ENCODE peak calls at places on chromosomes 13 and 19, in ten cellular contexts. One of them, this sample, is unnamed. For H3K27me3, the result is how much of the 10 kb centered on the place peaks cover.

GRCh38 chr19:55341191-55342043 is 1.7 kb downstream of the KMT5C start:
- DNase-seq in brain microvascular endothelial cell: peak
- DNase-seq in neuronal stem cell: peak
- DNase-seq in tibial artery: peak
- DNase-seq in body of pancreas: peak
- DNase-seq in transverse colon: peak
- DNase-seq in uterus: peak
- DNase-seq in psoas muscle: peak
- DNase-seq in CD4-positive, alpha-beta T cell: peak
- DNase-seq in fibroblast of lung: peak
- DNase-seq in this sample: peak

GRCh38 chr13:111645198-111645597 is 324.8 kb downstream of the TEX29 start:
- DNase-seq in fibroblast of lung: no peak
- DNase-seq in psoas muscle: no peak
- DNase-seq in tibial artery: no peak
- DNase-seq in uterus: no peak
- DNase-seq in body of pancreas: no peak
- DNase-seq in transverse colon: no peak
- DNase-seq in brain microvascular endothelial cell: no peak
- DNase-seq in neuronal stem cell: no peak
- DNase-seq in CD4-positive, alpha-beta T cell: no peak
- DNase-seq in this sample: no peak

GRCh38 chr13:30963794-30964193 is 31.3 kb downstream of the TEX26 start:
- DNase-seq in neuronal stem cell: no peak
- DNase-seq in body of pancreas: peak
- DNase-seq in CD4-positive, alpha-beta T cell: no peak
- DNase-seq in uterus: no peak
- DNase-seq in transverse colon: peak
- DNase-seq in brain microvascular endothelial cell: peak
- DNase-seq in fibroblast of lung: peak
- DNase-seq in psoas muscle: no peak
- DNase-seq in tibial artery: no peak
- DNase-seq in this sample: peak

GRCh38 chr13:104571161-104571889 is 1505.1 kb upstream of the SLC10A2 start:
- DNase-seq in tibial artery: peak
- DNase-seq in neuronal stem cell: peak
- DNase-seq in fibroblast of lung: peak
- DNase-seq in brain microvascular endothelial cell: peak
- DNase-seq in CD4-positive, alpha-beta T cell: no peak
- DNase-seq in uterus: peak
- DNase-seq in transverse colon: peak
- DNase-seq in body of pancreas: peak
- DNase-seq in psoas muscle: peak
- DNase-seq in this sample: peak

GRCh38 chr19:52028027-52028779 is at the start of gene ZNF614:
- DNase-seq in transverse colon: peak
- DNase-seq in neuronal stem cell: peak
- DNase-seq in brain microvascular endothelial cell: peak
- DNase-seq in tibial artery: peak
- DNase-seq in psoas muscle: peak
- DNase-seq in CD4-positive, alpha-beta T cell: peak
- DNase-seq in body of pancreas: peak
- DNase-seq in fibroblast of lung: peak
- DNase-seq in uterus: peak
- DNase-seq in this sample: peak

GRCh38 chr19:35219008-35219407 is 9.5 kb downstream of the FAM187B start:
- DNase-seq in fibroblast of lung: no peak
- DNase-seq in body of pancreas: no peak
- DNase-seq in transverse colon: no peak
- DNase-seq in uterus: no peak
- DNase-seq in tibial artery: no peak
- DNase-seq in brain microvascular endothelial cell: no peak
- DNase-seq in CD4-positive, alpha-beta T cell: no peak
- DNase-seq in neuronal stem cell: no peak
- DNase-seq in psoas muscle: no peak
- DNase-seq in this sample: no peak

GRCh38 chr13:94382520-94382919 is 97.0 kb downstream of the DCT start:
- DNase-seq in body of pancreas: no peak
- DNase-seq in transverse colon: no peak
- DNase-seq in fibroblast of lung: no peak
- DNase-seq in psoas muscle: no peak
- DNase-seq in tibial artery: no peak
- DNase-seq in brain microvascular endothelial cell: no peak
- DNase-seq in CD4-positive, alpha-beta T cell: no peak
- DNase-seq in neuronal stem cell: no peak
- DNase-seq in uterus: no peak
- DNase-seq in this sample: no peak

GRCh38 chr13:27659466-27659865 is 37.8 kb downstream of the POLR1D start:
- DNase-seq in neuronal stem cell: no peak
- DNase-seq in fibroblast of lung: no peak
- DNase-seq in brain microvascular endothelial cell: no peak
- DNase-seq in tibial artery: no peak
- DNase-seq in uterus: no peak
- DNase-seq in body of pancreas: no peak
- DNase-seq in transverse colon: no peak
- DNase-seq in psoas muscle: no peak
- DNase-seq in CD4-positive, alpha-beta T cell: no peak
- DNase-seq in this sample: no peak

GRCh38 chr19:5083547-5083965 is 114.6 kb downstream of the KDM4B start:
- DNase-seq in body of pancreas: no peak
- DNase-seq in neuronal stem cell: no peak
- DNase-seq in tibial artery: peak
- DNase-seq in brain microvascular endothelial cell: peak
- DNase-seq in psoas muscle: peak
- DNase-seq in transverse colon: no peak
- DNase-seq in CD4-positive, alpha-beta T cell: no peak
- DNase-seq in fibroblast of lung: no peak
- DNase-seq in uterus: peak
- DNase-seq in this sample: peak

GRCh38 chr19:51799998-51800848 is 5.3 kb downstream of the FPR3 start:
- DNase-seq in body of pancreas: peak
- DNase-seq in tibial artery: peak
- DNase-seq in transverse colon: no peak
- DNase-seq in uterus: peak
- DNase-seq in neuronal stem cell: no peak
- DNase-seq in brain microvascular endothelial cell: peak
- DNase-seq in fibroblast of lung: peak
- DNase-seq in CD4-positive, alpha-beta T cell: no peak
- DNase-seq in psoas muscle: no peak
- DNase-seq in this sample: no peak

GRCh38 chr19:19064098-19064722 is 416 bp downstream of the SLC25A42 start:
- DNase-seq in fibroblast of lung: no peak
- DNase-seq in tibial artery: peak
- DNase-seq in CD4-positive, alpha-beta T cell: no peak
- DNase-seq in neuronal stem cell: no peak
- DNase-seq in transverse colon: peak
- DNase-seq in body of pancreas: no peak
- DNase-seq in psoas muscle: no peak
- DNase-seq in brain microvascular endothelial cell: no peak
- DNase-seq in uterus: no peak
- DNase-seq in this sample: no peak

GRCh38 chr13:107765724-107766436 is 449.5 kb downstream of the LIG4 start:
- DNase-seq in body of pancreas: no peak
- DNase-seq in transverse colon: no peak
- DNase-seq in psoas muscle: no peak
- DNase-seq in neuronal stem cell: no peak
- DNase-seq in tibial artery: no peak
- DNase-seq in brain microvascular endothelial cell: no peak
- DNase-seq in fibroblast of lung: no peak
- DNase-seq in uterus: no peak
- DNase-seq in CD4-positive, alpha-beta T cell: no peak
- DNase-seq in this sample: no peak

GRCh38 chr19:33621065-33621785 is 528 bp upstream of the CHST8 start:
- DNase-seq in tibial artery: no peak
- DNase-seq in CD4-positive, alpha-beta T cell: no peak
- DNase-seq in transverse colon: no peak
- DNase-seq in uterus: no peak
- DNase-seq in body of pancreas: no peak
- DNase-seq in fibroblast of lung: no peak
- DNase-seq in psoas muscle: no peak
- DNase-seq in neuronal stem cell: no peak
- DNase-seq in brain microvascular endothelial cell: no peak
- DNase-seq in this sample: no peak

GRCh38 chr13:22800726-22801401 is 379.9 kb upstream of the SGCG start:
- DNase-seq in transverse colon: peak
- DNase-seq in body of pancreas: no peak
- DNase-seq in CD4-positive, alpha-beta T cell: no peak
- DNase-seq in uterus: no peak
- DNase-seq in brain microvascular endothelial cell: no peak
- DNase-seq in fibroblast of lung: peak
- DNase-seq in neuronal stem cell: no peak
- DNase-seq in tibial artery: peak
- DNase-seq in psoas muscle: no peak
- DNase-seq in this sample: no peak

GRCh38 chr13:112773601-112774447 is 84.0 kb downstream of the ATP11A start:
- DNase-seq in fibroblast of lung: no peak
- DNase-seq in transverse colon: no peak
- DNase-seq in tibial artery: no peak
- DNase-seq in neuronal stem cell: no peak
- DNase-seq in uterus: no peak
- DNase-seq in brain microvascular endothelial cell: no peak
- DNase-seq in body of pancreas: no peak
- DNase-seq in CD4-positive, alpha-beta T cell: no peak
- DNase-seq in psoas muscle: no peak
- DNase-seq in this sample: no peak

GRCh38 chr19:36497001-36497400 is 7.6 kb upstream of the ZNF566 start:
- DNase-seq in fibroblast of lung: no peak
- DNase-seq in body of pancreas: no peak
- DNase-seq in neuronal stem cell: no peak
- DNase-seq in brain microvascular endothelial cell: no peak
- DNase-seq in psoas muscle: no peak
- DNase-seq in CD4-positive, alpha-beta T cell: no peak
- DNase-seq in tibial artery: no peak
- DNase-seq in uterus: no peak
- DNase-seq in transverse colon: no peak
- DNase-seq in this sample: no peak

GRCh38 chr13:31920301-31920818 is 111.2 kb upstream of the FRY start:
- DNase-seq in uterus: no peak
- DNase-seq in CD4-positive, alpha-beta T cell: no peak
- DNase-seq in transverse colon: no peak
- DNase-seq in tibial artery: no peak
- DNase-seq in brain microvascular endothelial cell: no peak
- DNase-seq in psoas muscle: no peak
- DNase-seq in neuronal stem cell: no peak
- DNase-seq in body of pancreas: no peak
- DNase-seq in fibroblast of lung: peak
- DNase-seq in this sample: no peak

GRCh38 chr19:1713170-1713569 is 40.1 kb upstream of the ONECUT3 start:
- DNase-seq in tibial artery: no peak
- DNase-seq in psoas muscle: no peak
- DNase-seq in CD4-positive, alpha-beta T cell: no peak
- DNase-seq in neuronal stem cell: no peak
- DNase-seq in transverse colon: no peak
- DNase-seq in body of pancreas: no peak
- DNase-seq in brain microvascular endothelial cell: no peak
- DNase-seq in fibroblast of lung: no peak
- DNase-seq in uterus: no peak
- DNase-seq in this sample: no peak
- H3K27me3 ChIP-seq in tibial artery: under half
- H3K27me3 ChIP-seq in psoas muscle: under half
- H3K27me3 ChIP-seq in CD4-positive, alpha-beta T cell: under half
- H3K27me3 ChIP-seq in neuronal stem cell: under half
- H3K27me3 ChIP-seq in transverse colon: half or more
- H3K27me3 ChIP-seq in body of pancreas: under half
- H3K27me3 ChIP-seq in brain microvascular endothelial cell: under half
- H3K27me3 ChIP-seq in fibroblast of lung: under half
- H3K27me3 ChIP-seq in uterus: under half
- H3K27me3 ChIP-seq in this sample: under half

GRCh38 chr13:86881390-86881789 is 789.8 kb upstream of the SLITRK5 start:
- DNase-seq in tibial artery: no peak
- DNase-seq in neuronal stem cell: no peak
- DNase-seq in uterus: no peak
- DNase-seq in transverse colon: no peak
- DNase-seq in body of pancreas: no peak
- DNase-seq in fibroblast of lung: no peak
- DNase-seq in brain microvascular endothelial cell: no peak
- DNase-seq in CD4-positive, alpha-beta T cell: no peak
- DNase-seq in psoas muscle: no peak
- DNase-seq in this sample: no peak
- H3K27me3 ChIP-seq in tibial artery: under half
- H3K27me3 ChIP-seq in neuronal stem cell: under half
- H3K27me3 ChIP-seq in uterus: under half
- H3K27me3 ChIP-seq in transverse colon: under half
- H3K27me3 ChIP-seq in body of pancreas: under half
- H3K27me3 ChIP-seq in fibroblast of lung: under half
- H3K27me3 ChIP-seq in brain microvascular endothelial cell: under half
- H3K27me3 ChIP-seq in CD4-positive, alpha-beta T cell: under half
- H3K27me3 ChIP-seq in psoas muscle: under half
- H3K27me3 ChIP-seq in this sample: under half

DNA sequence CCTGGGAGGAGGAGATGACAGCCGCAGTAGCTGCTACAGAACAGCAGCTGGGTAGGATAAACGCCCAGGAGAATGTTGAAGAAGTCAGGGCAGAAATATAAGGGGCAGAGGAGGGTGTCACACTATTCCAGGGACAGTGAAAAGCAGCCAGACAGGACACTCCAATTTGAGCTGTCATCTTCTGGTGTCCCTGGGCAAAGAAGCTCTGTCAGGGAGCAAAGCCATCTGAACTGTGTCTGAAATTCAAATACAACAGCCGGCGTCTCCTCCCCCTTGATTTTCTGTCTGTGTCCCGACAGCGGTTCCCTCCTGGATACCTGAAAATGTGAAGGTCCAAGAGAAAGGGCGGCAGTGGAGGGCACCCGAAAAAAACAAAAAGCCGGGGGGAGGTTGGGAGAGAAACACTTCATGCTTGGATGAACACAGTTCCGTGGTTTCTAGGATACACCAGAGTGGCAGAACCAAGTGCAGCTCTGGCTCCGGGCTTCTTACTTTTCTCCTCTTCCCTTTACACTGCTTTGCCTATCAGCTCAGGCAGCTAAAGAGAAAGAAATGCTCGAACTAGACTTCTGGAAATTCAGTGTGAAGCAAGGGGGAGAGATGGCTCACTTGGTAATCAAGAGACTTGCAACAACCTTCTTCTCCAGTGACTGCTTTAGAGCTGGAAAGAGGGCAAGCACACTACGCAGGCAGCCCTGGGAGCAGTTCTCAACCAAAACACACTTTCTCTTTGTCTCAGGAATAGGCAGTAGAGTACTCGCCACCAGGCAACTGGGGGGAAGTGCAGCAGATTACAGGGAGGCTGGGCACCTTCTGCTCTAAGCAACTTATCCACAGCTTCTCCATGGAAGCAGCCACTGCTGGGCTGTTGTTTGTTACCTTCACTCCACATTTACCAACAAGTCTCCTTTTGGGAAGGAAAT is 465.6 kb downstream of the ITGBL1 start:
- DNase-seq in body of pancreas: no peak
- DNase-seq in transverse colon: no peak
- DNase-seq in neuronal stem cell: no peak
- DNase-seq in brain microvascular endothelial cell: no peak
- DNase-seq in uterus: no peak
- DNase-seq in tibial artery: no peak
- DNase-seq in psoas muscle: no peak
- DNase-seq in CD4-positive, alpha-beta T cell: no peak
- DNase-seq in fibroblast of lung: no peak
- DNase-seq in this sample: peak
- H3K27me3 ChIP-seq in body of pancreas: under half
- H3K27me3 ChIP-seq in transverse colon: half or more
- H3K27me3 ChIP-seq in neuronal stem cell: half or more
- H3K27me3 ChIP-seq in brain microvascular endothelial cell: half or more
- H3K27me3 ChIP-seq in uterus: under half
- H3K27me3 ChIP-seq in tibial artery: under half
- H3K27me3 ChIP-seq in psoas muscle: under half
- H3K27me3 ChIP-seq in CD4-positive, alpha-beta T cell: half or more
- H3K27me3 ChIP-seq in fibroblast of lung: under half
- H3K27me3 ChIP-seq in this sample: under half

GRCh38 chr13:110538632-110539031 is 22.9 kb downstream of the RAB20 start:
- DNase-seq in neuronal stem cell: no peak
- DNase-seq in transverse colon: peak
- DNase-seq in psoas muscle: no peak
- DNase-seq in brain microvascular endothelial cell: no peak
- DNase-seq in CD4-positive, alpha-beta T cell: no peak
- DNase-seq in uterus: peak
- DNase-seq in fibroblast of lung: no peak
- DNase-seq in tibial artery: peak
- DNase-seq in body of pancreas: peak
- DNase-seq in this sample: no peak
- H3K27me3 ChIP-seq in neuronal stem cell: under half
- H3K27me3 ChIP-seq in transverse colon: under half
- H3K27me3 ChIP-seq in psoas muscle: under half
- H3K27me3 ChIP-seq in brain microvascular endothelial cell: under half
- H3K27me3 ChIP-seq in CD4-positive, alpha-beta T cell: under half
- H3K27me3 ChIP-seq in uterus: under half
- H3K27me3 ChIP-seq in fibroblast of lung: under half
- H3K27me3 ChIP-seq in tibial artery: under half
- H3K27me3 ChIP-seq in body of pancreas: under half
- H3K27me3 ChIP-seq in this sample: under half

This sample was measured in aorta.